ENCODE peak calls at places on chromosomes 4 and X, in ten cellular contexts. H, Q, J, V, D, Y, T, L, W and U are unnamed samples.

GRCh38 chr4:76067652-76068286 is 6.7 kb upstream of the ART3 start:
- DNase-seq in H (peak), Q (peak), J (peak), V (peak), D (peak), Y (peak), T (peak), L (peak), W (peak), U (peak)

GRCh38 chr4:61890321-61890720 is 690.2 kb downstream of the ADGRL3 start:
- DNase-seq in H (no peak), Q (no peak), J (no peak), V (no peak), D (no peak), Y (no peak), T (no peak), L (no peak), W (no peak), U (no peak)

GRCh38 chr4:86653237-86653865 is 59.2 kb downstream of the PTPN13 start:
- DNase-seq in H (peak), Q (no peak), J (peak), V (no peak), D (no peak), Y (no peak), T (no peak), L (peak), W (no peak), U (no peak)

GRCh38 chrX:140821280-140821679 is 111.7 kb downstream of the LINC00632 start:
- DNase-seq in H (no peak), Q (no peak), J (no peak), V (no peak), D (no peak), Y (peak), T (no peak), L (no peak), W (no peak), U (no peak)

GRCh38 chr4:101790521-101791188 is at the start of gene BANK1:
- DNase-seq in H (peak), Q (no peak), J (peak), V (peak), D (no peak), Y (peak), T (peak), L (no peak), W (peak), U (peak)

GRCh38 chr4:57064811-57065711 is 45.1 kb downstream of the IGFBP7 start:
- DNase-seq in H (no peak), Q (no peak), J (no peak), V (no peak), D (no peak), Y (no peak), T (no peak), L (no peak), W (peak), U (no peak)

GRCh38 chr4:26780524-26780923 is 80.1 kb upstream of the STIM2 start:
- DNase-seq in H (peak), Q (no peak), J (no peak), V (no peak), D (no peak), Y (no peak), T (no peak), L (no peak), W (peak), U (no peak)

GRCh38 chr4:98470831-98471230 is 187.6 kb downstream of the TSPAN5 start:
- DNase-seq in H (no peak), Q (no peak), J (no peak), V (no peak), D (no peak), Y (no peak), T (no peak), L (no peak), W (no peak), U (no peak)

GRCh38 chrX:57977992-57978391 is 67.7 kb upstream of the ZXDA start:
- DNase-seq in H (no peak), Q (no peak), J (no peak), V (no peak), D (no peak), Y (no peak), T (no peak), L (no peak), W (no peak), U (no peak)

GRCh38 chr4:33715996-33716395 is 2528.3 kb downstream of the ARAP2 start:
- DNase-seq in H (no peak), Q (no peak), J (no peak), V (no peak), D (no peak), Y (no peak), T (no peak), L (no peak), W (no peak), U (no peak)

GRCh38 chrX:7647826-7648225 is 195.1 kb upstream of the VCX start:
- DNase-seq in H (no peak), Q (no peak), J (no peak), V (no peak), D (no peak), Y (peak), T (no peak), L (no peak), W (no peak), U (peak)

GRCh38 chr4:74665346-74665745 is 129.0 kb downstream of the BTC start:
- DNase-seq in H (no peak), Q (no peak), J (no peak), V (no peak), D (peak), Y (no peak), T (no peak), L (no peak), W (no peak), U (no peak)